ENCODE peak calls at places on chromosomes 6 and 20, in five cellular contexts. D is tibial nerve; U is activated gamma-delta T cell treated with Interleukin-2 at 50 U/mL for 16 hours; Y is activated CD8-positive, alpha-beta memory T cell treated with anti-CD3 and anti-CD28 coated beads for 48 hours; Z is body of pancreas. E is an unnamed sample.

GRCh38 chr6:169452117-169452868 is 198.6 kb upstream of the THBS2 start:
- DNase-seq in Y (no peak), D (peak), U (no peak), Z (peak), E (no peak)

GRCh38 chr6:53627391-53628218 is 38.0 kb downstream of the KLHL31 start:
- DNase-seq in D (no peak), Y (no peak), U (no peak), Z (no peak), E (peak)

GRCh38 chr6:71403422-71404134 is 115.0 kb downstream of the OGFRL1 start:
- DNase-seq in Z (no peak), Y (no peak), D (no peak), U (no peak), E (no peak)

GRCh38 chr6:14025160-14025559 is 92.4 kb upstream of the CD83 start:
- DNase-seq in U (no peak), Z (no peak), D (no peak), Y (no peak), E (no peak)

GRCh38 chr6:73516712-73517489 is 3.9 kb downstream of the EEF1A1 start:
- DNase-seq in Y (no peak), D (no peak), U (no peak), Z (no peak), E (no peak)

GRCh38 chr6:122432816-122433215 is 33.4 kb downstream of the HSF2 start:
- DNase-seq in U (no peak), Z (no peak), D (no peak), Y (no peak), E (no peak)

GRCh38 chr6:133756046-133756445 is 132.9 kb upstream of the TCF21 start:
- DNase-seq in U (no peak), Z (no peak), D (no peak), Y (no peak), E (no peak)

GRCh38 chr6:14781707-14782306 is 464.1 kb upstream of the JARID2 start:
- DNase-seq in U (no peak), D (no peak), Y (no peak), Z (no peak), E (no peak)

GRCh38 chr6:69089539-69089938 is 454.5 kb downstream of the ADGRB3 start:
- DNase-seq in Z (no peak), D (no peak), U (no peak), Y (no peak), E (no peak)

GRCh38 chr20:20014659-20015058 is 2.5 kb upstream of the NAA20 start:
- DNase-seq in Z (no peak), D (no peak), U (no peak), Y (no peak), E (peak)

GRCh38 chr20:25040438-25040831 is 17.5 kb downstream of the ACSS1 start:
- DNase-seq in D (peak), Z (peak), U (no peak), Y (no peak), E (peak)

GRCh38 chr6:40535105-40535783 is 51.9 kb downstream of the LRFN2 start:
- DNase-seq in Y (no peak), Z (no peak), D (no peak), U (no peak), E (no peak)

GRCh38 chr6:147906361-147906760 is 397.9 kb downstream of the SAMD5 start:
- DNase-seq in D (no peak), U (no peak), Z (no peak), Y (no peak), E (no peak)

GRCh38 chr6:160102956-160103824 is 18.4 kb upstream of the SLC22A1 start:
- DNase-seq in U (no peak), Z (no peak), D (peak), Y (no peak), E (no peak)

GRCh38 chr6:148629910-148630470 is 116.8 kb upstream of the UST start:
- DNase-seq in U (no peak), Z (no peak), Y (no peak), D (no peak), E (no peak)

GRCh38 chr6:111602481-111603404 is 2.9 kb downstream of the TRAF3IP2 start:
- DNase-seq in D (no peak), U (no peak), Y (no peak), Z (peak), E (no peak)

GRCh38 chr6:148140772-148141557 is 201.7 kb upstream of the SASH1 start:
- DNase-seq in Z (no peak), D (no peak), U (no peak), Y (no peak), E (no peak)

GRCh38 chr6:52507557-52508260 is 69.2 kb downstream of the TRAM2 start:
- DNase-seq in Z (no peak), D (peak), U (no peak), Y (no peak), E (no peak)

GRCh38 chr6:33785766-33786165 is 3.2 kb downstream of the LEMD2 start:
- DNase-seq in D (no peak), Y (no peak), U (no peak), Z (no peak), E (no peak)

GRCh38 chr6:144606041-144606440 is 320.9 kb downstream of the UTRN start:
- DNase-seq in D (no peak), Z (no peak), Y (no peak), U (no peak), E (no peak)

GRCh38 chr20:62437985-62438384 is 10.6 kb upstream of the RBBP8NL start:
- DNase-seq in Y (no peak), D (no peak), Z (no peak), U (no peak), E (no peak)

GRCh38 chr20:20856306-20856705 is 143.9 kb upstream of the RALGAPA2 start:
- DNase-seq in U (no peak), Z (no peak), D (no peak), Y (no peak), E (no peak)

GRCh38 chr6:2229039-2229438 is 16.4 kb downstream of the GMDS start:
- DNase-seq in Z (no peak), Y (no peak), U (no peak), D (no peak), E (no peak)

GRCh38 chr6:96878101-96878500 is 19.6 kb downstream of the NDUFAF4 start:
- DNase-seq in Y (no peak), U (no peak), D (no peak), Z (no peak), E (no peak)

GRCh38 chr20:609371-609964 is 641 bp downstream of the TCF15 start:
- DNase-seq in D (no peak), Y (no peak), U (no peak), Z (no peak), E (no peak)

GRCh38 chr6:45132059-45132458 is 196.1 kb upstream of the RUNX2 start:
- DNase-seq in U (no peak), Y (no peak), D (no peak), Z (no peak), E (no peak)

E was measured in prostate gland.